ENCODE peak calls at places on chromosomes 7 and 10, in four cellular contexts. B, E, L and R are unnamed samples.
A peak's percentile ranks its signal among the peaks of the same experiment; 100 is the strongest.

GRCh38 chr10:87619705-87620104 is 40.0 kb upstream of the PAPSS2 start:
- DNase-seq in E (no peak), L (no peak), B (no peak), R (no peak)

GRCh38 chr7:76047811-76048667 is at the start of the genes MDH2 and STYXL1:
- DNase-seq in B (peak; percentile 97), E (peak; percentile 85), L (peak; percentile 99), R (peak; percentile 99)

GRCh38 chr10:43262043-43262901 is 4.6 kb downstream of the RASGEF1A start:
- DNase-seq in B (peak; percentile 54), L (no peak), E (no peak), R (no peak)

GRCh38 chr10:76026931-76027330 is 595.5 kb downstream of the LRMDA start:
- DNase-seq in E (no peak), B (no peak), L (no peak), R (no peak)

GRCh38 chr7:46006723-46007122 is 85.7 kb upstream of the IGFBP3 start:
- DNase-seq in E (no peak), L (no peak), B (no peak), R (no peak)

GRCh38 chr10:72328045-72328828 is 26.5 kb downstream of the DNAJB12 start:
- DNase-seq in B (peak; percentile 85), E (no peak), L (peak; percentile 73), R (peak; percentile 74)

GRCh38 chr10:60570272-60570865 is 180.7 kb upstream of the ANK3 start:
- DNase-seq in E (no peak), B (no peak), L (peak; percentile 5), R (no peak)

GRCh38 chr7:124566576-124566975 is 199.0 kb downstream of the GPR37 start:
- DNase-seq in L (no peak), B (no peak), E (no peak), R (peak; percentile 100)

GRCh38 chr10:101838416-101838970 is 5.1 kb downstream of the KCNIP2 start:
- DNase-seq in B (no peak), E (no peak), L (no peak), R (no peak)

GRCh38 chr7:121753965-121754364 is 119.0 kb upstream of the PTPRZ1 start:
- DNase-seq in L (no peak), E (no peak), B (no peak), R (no peak)

GRCh38 chr7:142389544-142389943 is 131.7 kb upstream of the PRSS58 start:
- DNase-seq in B (no peak), L (no peak), E (no peak), R (no peak)

GRCh38 chr10:89079991-89080390 is 89.4 kb downstream of the FAS start:
- DNase-seq in E (no peak), B (no peak), L (peak; percentile 2), R (no peak)

GRCh38 chr10:95818663-95819062 is 62.7 kb downstream of the ENTPD1 start:
- DNase-seq in E (no peak), B (no peak), L (peak; percentile 65), R (no peak)

GRCh38 chr7:11613292-11613930 is 218.6 kb downstream of the THSD7A start:
- DNase-seq in B (no peak), L (no peak), E (no peak), R (peak; percentile 47)

GRCh38 chr7:33692956-33693355 is 212.4 kb upstream of the BMPER start:
- DNase-seq in E (no peak), L (no peak), B (no peak), R (peak; percentile 20)

GRCh38 chr10:101146392-101147251 is 15.5 kb downstream of the TLX1 start:
- DNase-seq in B (no peak), L (no peak), E (no peak), R (no peak)

GRCh38 chr7:96800824-96801223 is 91.2 kb upstream of the SEM1 start:
- DNase-seq in E (no peak), L (peak; percentile 86), B (no peak), R (peak; percentile 49)

GRCh38 chr7:143038635-143039034 is 11.7 kb upstream of the OR9A2 start:
- DNase-seq in B (no peak), E (no peak), L (no peak), R (no peak)

GRCh38 chr7:22853674-22854157 is 31.1 kb upstream of the TOMM7 start:
- DNase-seq in E (peak; percentile 60), B (peak; percentile 63), L (no peak), R (peak; percentile 71)

GRCh38 chr7:80087768-80088170 is 46.9 kb upstream of the GNAI1 start:
- DNase-seq in L (no peak), E (no peak), B (no peak), R (no peak)

GRCh38 chr10:122435212-122435827 is 19.1 kb upstream of the ARMS2 start:
- DNase-seq in L (peak; percentile 42), B (no peak), E (peak; percentile 44), R (peak; percentile 61)

GRCh38 chr10:102994551-102995295 is 76.6 kb downstream of the CNNM2 start:
- DNase-seq in E (peak; percentile 4), B (no peak), L (no peak), R (peak; percentile 2)

GRCh38 chr7:95730493-95731280 is 41.7 kb upstream of the DYNC1I1 start:
- DNase-seq in B (no peak), E (no peak), L (no peak), R (no peak)

GRCh38 chr7:19090526-19090925 is 26.9 kb downstream of the TWIST1 start:
- DNase-seq in B (no peak), L (no peak), E (no peak), R (no peak)

GRCh38 chr10:123995082-123995460 is 98.3 kb downstream of the CHST15 start:
- DNase-seq in B (peak; percentile 59), L (no peak), E (no peak), R (no peak)

GRCh38 chr7:17802056-17802455 is 138.2 kb downstream of the SNX13 start:
- DNase-seq in B (no peak), L (no peak), E (no peak), R (no peak)

GRCh38 chr10:101285519-101286070 is 56.3 kb upstream of the LBX1 start:
- DNase-seq in B (no peak), L (no peak), E (no peak), R (no peak)

GRCh38 chr10:133276435-133277201 is at the start of gene ADAM8:
- DNase-seq in E (peak; percentile 58), L (no peak), B (no peak), R (no peak)

GRCh38 chr7:112462236-112462635 is 12.0 kb downstream of the IFRD1 start:
- DNase-seq in E (no peak), B (no peak), L (no peak), R (peak; percentile 58)

GRCh38 chr7:77826300-77826699 is 27.7 kb downstream of the PHTF2 start:
- DNase-seq in B (no peak), L (no peak), E (no peak), R (no peak)

GRCh38 chr10:106285199-106285598 is 879.3 kb downstream of the SORCS1 start:
- DNase-seq in B (no peak), L (no peak), E (no peak), R (no peak)

GRCh38 chr7:99380032-99380822 is 5.7 kb downstream of the ARPC1B start:
- DNase-seq in E (peak; percentile 36), B (no peak), L (no peak), R (peak; percentile 55)

GRCh38 chr10:60252688-60253087 is 137.0 kb downstream of the ANK3 start:
- DNase-seq in L (no peak), B (no peak), E (no peak), R (no peak)